ENCODE peak calls at places on chromosomes 7 and 10, in five cellular contexts. One of them, this sample, is unnamed.

GRCh38 chr7:375491-375821 is 85.5 kb downstream of the FOXL3 start:
- DNase-seq in nephron progenitor cell: no peak
- DNase-seq in AG04450: no peak
- DNase-seq in fibroblast of villous mesenchyme: no peak
- DNase-seq in fibroblast of the aortic adventitia: no peak
- DNase-seq in this sample: no peak

GRCh38 chr10:98470850-98471249 is 24.1 kb upstream of the HPS1 start:
- DNase-seq in nephron progenitor cell: no peak
- DNase-seq in AG04450: no peak
- DNase-seq in fibroblast of villous mesenchyme: peak; percentile 73
- DNase-seq in fibroblast of the aortic adventitia: no peak
- DNase-seq in this sample: no peak

GRCh38 chr10:72889391-72889831 is 4.1 kb upstream of the OIT3 start:
- DNase-seq in nephron progenitor cell: no peak
- DNase-seq in AG04450: peak; percentile 6
- DNase-seq in fibroblast of villous mesenchyme: peak; percentile 44
- DNase-seq in fibroblast of the aortic adventitia: peak; percentile 22
- DNase-seq in this sample: no peak

GRCh38 chr10:74839708-74840107 is 13.3 kb downstream of the KAT6B start:
- DNase-seq in nephron progenitor cell: no peak
- DNase-seq in AG04450: no peak
- DNase-seq in fibroblast of villous mesenchyme: no peak
- DNase-seq in fibroblast of the aortic adventitia: no peak
- DNase-seq in this sample: no peak

GRCh38 chr7:155806096-155806871 is 6.0 kb downstream of the SHH start:
- DNase-seq in nephron progenitor cell: no peak
- DNase-seq in AG04450: no peak
- DNase-seq in fibroblast of villous mesenchyme: no peak
- DNase-seq in fibroblast of the aortic adventitia: no peak
- DNase-seq in this sample: no peak

GRCh38 chr7:10803720-10804119 is 170.0 kb upstream of the PHF14 start:
- DNase-seq in nephron progenitor cell: no peak
- DNase-seq in AG04450: no peak
- DNase-seq in fibroblast of villous mesenchyme: no peak
- DNase-seq in fibroblast of the aortic adventitia: no peak
- DNase-seq in this sample: no peak

GRCh38 chr10:1685671-1686450 is 51.5 kb downstream of the ADARB2 start:
- DNase-seq in nephron progenitor cell: no peak
- DNase-seq in AG04450: no peak
- DNase-seq in fibroblast of villous mesenchyme: no peak
- DNase-seq in fibroblast of the aortic adventitia: no peak
- DNase-seq in this sample: no peak

GRCh38 chr7:55436457-55436856 is 71.3 kb downstream of the LANCL2 start:
- DNase-seq in nephron progenitor cell: no peak
- DNase-seq in AG04450: no peak
- DNase-seq in fibroblast of villous mesenchyme: no peak
- DNase-seq in fibroblast of the aortic adventitia: no peak
- DNase-seq in this sample: no peak

GRCh38 chr7:130758429-130759056 is 24.5 kb upstream of the KLF14 start:
- DNase-seq in nephron progenitor cell: no peak
- DNase-seq in AG04450: peak; percentile 30
- DNase-seq in fibroblast of villous mesenchyme: peak; percentile 73
- DNase-seq in fibroblast of the aortic adventitia: peak; percentile 84
- DNase-seq in this sample: peak; percentile 14

GRCh38 chr7:70463332-70463938 is 668.5 kb upstream of the GALNT17 start:
- DNase-seq in nephron progenitor cell: no peak
- DNase-seq in AG04450: no peak
- DNase-seq in fibroblast of villous mesenchyme: no peak
- DNase-seq in fibroblast of the aortic adventitia: no peak
- DNase-seq in this sample: no peak

GRCh38 chr7:101216001-101216859 is 1.2 kb downstream of the PLOD3 start:
- DNase-seq in nephron progenitor cell: no peak
- DNase-seq in AG04450: no peak
- DNase-seq in fibroblast of villous mesenchyme: peak; percentile 34
- DNase-seq in fibroblast of the aortic adventitia: no peak
- DNase-seq in this sample: no peak

GRCh38 chr7:51354897-51355296 is 38.3 kb upstream of the COBL start:
- DNase-seq in nephron progenitor cell: no peak
- DNase-seq in AG04450: no peak
- DNase-seq in fibroblast of villous mesenchyme: no peak
- DNase-seq in fibroblast of the aortic adventitia: no peak
- DNase-seq in this sample: no peak
- TF ChIP-seq CTCF in nephron progenitor cell: no peak
- TF ChIP-seq CTCF in AG04450: no peak
- TF ChIP-seq CTCF in fibroblast of villous mesenchyme: no peak
- TF ChIP-seq CTCF in fibroblast of the aortic adventitia: no peak
- TF ChIP-seq CTCF in this sample: no peak

GRCh38 chr10:5764422-5765297 is 48.6 kb downstream of the GDI2 start:
- DNase-seq in nephron progenitor cell: no peak
- DNase-seq in AG04450: no peak
- DNase-seq in fibroblast of villous mesenchyme: no peak
- DNase-seq in fibroblast of the aortic adventitia: no peak
- DNase-seq in this sample: no peak
- TF ChIP-seq CTCF in nephron progenitor cell: no peak
- TF ChIP-seq CTCF in AG04450: no peak
- TF ChIP-seq CTCF in fibroblast of villous mesenchyme: no peak
- TF ChIP-seq CTCF in fibroblast of the aortic adventitia: no peak
- TF ChIP-seq CTCF in this sample: no peak

GRCh38 chr10:10094700-10095099 is 923.0 kb upstream of the CELF2 start:
- DNase-seq in nephron progenitor cell: no peak
- DNase-seq in AG04450: peak; percentile 11
- DNase-seq in fibroblast of villous mesenchyme: peak; percentile 8
- DNase-seq in fibroblast of the aortic adventitia: no peak
- DNase-seq in this sample: no peak
- TF ChIP-seq CTCF in nephron progenitor cell: no peak
- TF ChIP-seq CTCF in AG04450: no peak
- TF ChIP-seq CTCF in fibroblast of villous mesenchyme: no peak
- TF ChIP-seq CTCF in fibroblast of the aortic adventitia: no peak
- TF ChIP-seq CTCF in this sample: no peak

GRCh38 chr10:22105270-22105669 is 101.7 kb upstream of the DNAJC1 start:
- DNase-seq in nephron progenitor cell: no peak
- DNase-seq in AG04450: no peak
- DNase-seq in fibroblast of villous mesenchyme: no peak
- DNase-seq in fibroblast of the aortic adventitia: no peak
- DNase-seq in this sample: no peak

DNA sequence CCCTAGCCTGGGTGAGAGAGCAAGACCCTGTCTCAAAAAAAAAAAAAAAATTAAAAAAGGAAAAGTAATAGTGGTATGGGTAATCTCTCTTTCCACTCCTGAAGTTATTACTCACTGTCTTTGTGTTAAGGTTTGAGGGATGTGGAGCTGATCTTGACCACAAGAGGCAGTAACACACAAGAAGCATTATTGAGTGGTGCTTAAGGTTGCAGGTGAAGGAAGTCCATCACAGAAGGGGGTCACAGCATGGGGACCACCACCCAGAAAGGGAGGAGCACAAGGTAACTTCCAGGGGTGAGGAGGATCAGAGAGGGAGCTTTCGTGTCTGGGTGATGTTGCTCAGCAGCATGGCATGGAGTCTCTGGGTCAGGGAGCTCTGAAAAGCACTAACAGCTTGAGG is 100.2 kb upstream of the DNAJC1 start:
- DNase-seq in nephron progenitor cell: no peak
- DNase-seq in AG04450: no peak
- DNase-seq in fibroblast of villous mesenchyme: peak; percentile 8
- DNase-seq in fibroblast of the aortic adventitia: peak; percentile 7
- DNase-seq in this sample: no peak
- TF ChIP-seq CTCF in nephron progenitor cell: peak; percentile 34
- TF ChIP-seq CTCF in AG04450: peak; percentile 15
- TF ChIP-seq CTCF in fibroblast of villous mesenchyme: peak; percentile 49
- TF ChIP-seq CTCF in fibroblast of the aortic adventitia: peak; percentile 23
- TF ChIP-seq CTCF in this sample: no peak